ENCODE peak calls at places on chromosomes 1 and 21, in five cellular contexts. L, U, P, D and G are unnamed samples.

GRCh38 chr1:243396876-243397275 is 141.0 kb downstream of the SDCCAG8 start:
- DNase-seq in L (no peak), U (no peak), P (no peak), D (no peak), G (no peak)

GRCh38 chr1:226520640-226521355 is 27.8 kb upstream of the STUM start:
- DNase-seq in L (no peak), U (no peak), P (no peak), D (no peak), G (no peak)

GRCh38 chr1:43563779-43564616 is 33.3 kb downstream of the PTPRF start:
- DNase-seq in L (no peak), U (no peak), P (no peak), D (no peak), G (no peak)

GRCh38 chr1:58402444-58402843 is 144.1 kb downstream of the OMA1 start:
- DNase-seq in L (no peak), U (no peak), P (no peak), D (no peak), G (no peak)

GRCh38 chr1:208461680-208462079 is 217.5 kb upstream of the PLXNA2 start:
- DNase-seq in L (peak), U (no peak), P (no peak), D (no peak), G (no peak)

GRCh38 chr1:204080163-204080903 is 7.4 kb downstream of the SOX13 start:
- DNase-seq in L (no peak), U (no peak), P (peak), D (peak), G (no peak)

GRCh38 chr1:46490603-46491499 is 1.2 kb downstream of the DMBX1 start:
- DNase-seq in L (no peak), U (no peak), P (no peak), D (peak), G (no peak)

GRCh38 chr1:89995595-89996397 is 886 bp downstream of the ZNF326 start:
- DNase-seq in L (no peak), U (no peak), P (no peak), D (peak), G (no peak)

GRCh38 chr1:181704556-181704955 is 221.2 kb downstream of the CACNA1E start:
- DNase-seq in L (no peak), U (no peak), P (no peak), D (no peak), G (no peak)

GRCh38 chr21:45874716-45875415 is 106.7 kb upstream of the COL6A1 start:
- DNase-seq in L (no peak), U (no peak), P (peak), D (peak), G (no peak)

GRCh38 chr1:47436979-47437517 is 796 bp upstream of the FOXD2 start:
- DNase-seq in L (no peak), U (no peak), P (no peak), D (peak), G (no peak)

GRCh38 chr1:106600626-106601025 is 455.8 kb upstream of the PRMT6 start:
- DNase-seq in L (no peak), U (no peak), P (no peak), D (no peak), G (no peak)

GRCh38 chr1:58528518-58528917 is 18.0 kb downstream of the OMA1 start:
- DNase-seq in L (no peak), U (no peak), P (no peak), D (no peak), G (no peak)

GRCh38 chr1:228101614-228101993 is 1.5 kb downstream of the C1orf35 start:
- DNase-seq in L (peak), U (no peak), P (no peak), D (no peak), G (no peak)

GRCh38 chr1:37797750-37798345 is 4.2 kb downstream of the MANEAL start:
- DNase-seq in L (no peak), U (no peak), P (no peak), D (peak), G (no peak)

GRCh38 chr1:22291926-22292788 is 149.3 kb upstream of the WNT4 start:
- DNase-seq in L (no peak), U (no peak), P (no peak), D (no peak), G (no peak)

GRCh38 chr1:108719253-108719652 is 6.5 kb downstream of the FNDC7 start:
- DNase-seq in L (no peak), U (no peak), P (no peak), D (peak), G (no peak)

GRCh38 chr1:115062542-115063004 is 26.7 kb downstream of the TSPAN2 start:
- DNase-seq in L (no peak), U (peak), P (no peak), D (peak), G (peak)

GRCh38 chr1:180210008-180210555 is 20.0 kb upstream of the LHX4 start:
- DNase-seq in L (no peak), U (no peak), P (no peak), D (no peak), G (no peak)

GRCh38 chr1:204992499-204992898 is 50.5 kb upstream of the CNTN2 start:
- DNase-seq in L (no peak), U (no peak), P (no peak), D (no peak), G (no peak)

GRCh38 chr21:32806810-32807386 is 35.3 kb upstream of the PAXBP1 start:
- DNase-seq in L (no peak), U (no peak), P (no peak), D (peak), G (no peak)

GRCh38 chr1:147241955-147242448 is 482 bp upstream of the CHD1L start:
- DNase-seq in L (no peak), U (no peak), P (no peak), D (no peak), G (no peak)

GRCh38 chr1:226223786-226224244 is 351 bp downstream of the MIXL1 start:
- DNase-seq in L (peak), U (no peak), P (no peak), D (peak), G (no peak)

GRCh38 chr1:69263982-69264381 is 303.7 kb upstream of the LRRC7 start:
- DNase-seq in L (no peak), U (no peak), P (peak), D (peak), G (no peak)

GRCh38 chr1:143735764-143736461 is 235.9 kb downstream of the FAM72C start:
- DNase-seq in L (no peak), U (no peak), P (no peak), D (peak), G (no peak)

GRCh38 chr1:56967900-56968832 is 2.4 kb upstream of the C8B start:
- DNase-seq in L (peak), U (no peak), P (no peak), D (no peak), G (no peak)

GRCh38 chr1:162391790-162392563 is 10.4 kb downstream of the C1orf226 start:
- DNase-seq in L (peak), U (no peak), P (peak), D (peak), G (no peak)

GRCh38 chr1:248858096-248858890 is 592 bp downstream of the ZNF692 start:
- DNase-seq in L (peak), U (no peak), P (peak), D (peak), G (no peak)

GRCh38 chr1:66752000-66752592 is at the start of gene DYNLT5:
- DNase-seq in L (peak), U (no peak), P (peak), D (peak), G (no peak)

GRCh38 chr21:26781331-26781730 is 63.9 kb downstream of the ADAMTS1 start:
- DNase-seq in L (no peak), U (no peak), P (no peak), D (no peak), G (no peak)

GRCh38 chr1:161021168-161021958 is 411 bp upstream of the F11R start:
- DNase-seq in L (peak), U (peak), P (peak), D (no peak), G (peak)

GRCh38 chr1:243415663-243416365 is 160.0 kb downstream of the SDCCAG8 start:
- DNase-seq in L (no peak), U (no peak), P (no peak), D (no peak), G (no peak)

GRCh38 chr1:24910751-24911650 is 19.1 kb downstream of the RUNX3 start:
- DNase-seq in L (no peak), U (peak), P (no peak), D (peak), G (peak)

GRCh38 chr1:45876000-45876399 is 72.6 kb downstream of the MAST2 start:
- DNase-seq in L (no peak), U (no peak), P (no peak), D (no peak), G (no peak)

GRCh38 chr1:215835951-215836350 is 268.8 kb downstream of the KCTD3 start:
- DNase-seq in L (no peak), U (no peak), P (no peak), D (peak), G (no peak)

GRCh38 chr1:186605762-186606350 is 74.4 kb downstream of the PTGS2 start:
- DNase-seq in L (peak), U (no peak), P (no peak), D (peak), G (no peak)